ENCODE peak calls at places on chromosomes 6 and 20, in four cellular contexts. G, Z, H and I are unnamed samples.

GRCh38 chr6:135680964-135681913 is 170.3 kb upstream of the PDE7B start:
- DNase-seq in H (no peak), G (no peak), Z (no peak), I (no peak)

GRCh38 chr6:151842816-151843215 is 35.3 kb downstream of the ESR1 start:
- DNase-seq in Z (no peak), H (no peak), G (no peak), I (no peak)

GRCh38 chr6:13508711-13509705 is 21.6 kb upstream of the GFOD1 start:
- DNase-seq in Z (no peak), H (peak; percentile 87), G (no peak), I (no peak)

GRCh38 chr6:134299236-134299635 is 18.7 kb downstream of the SGK1 start:
- DNase-seq in Z (no peak), H (peak; percentile 90), G (no peak), I (no peak)

GRCh38 chr6:131955876-131956275 is 4.7 kb upstream of the CCN2 start:
- DNase-seq in H (no peak), G (no peak), Z (no peak), I (no peak)

GRCh38 chr20:4812641-4813075 is 90.9 kb downstream of the PRND start:
- DNase-seq in Z (peak; percentile 69), H (no peak), G (no peak), I (no peak)

GRCh38 chr6:21598662-21599061 is 5.1 kb downstream of the SOX4 start:
- DNase-seq in Z (no peak), G (no peak), H (peak; percentile 34), I (no peak)

GRCh38 chr6:129853996-129854711 is 7.0 kb downstream of the TMEM244 start:
- DNase-seq in Z (no peak), G (no peak), H (peak; percentile 54), I (no peak)

GRCh38 chr20:51661609-51662178 is 106.5 kb downstream of the ATP9A start:
- DNase-seq in G (no peak), Z (no peak), H (peak; percentile 28), I (no peak)

GRCh38 chr6:133466666-133467065 is 225.5 kb downstream of the EYA4 start:
- DNase-seq in Z (no peak), G (no peak), H (peak; percentile 12), I (no peak)

GRCh38 chr6:118551063-118551672 is 3.1 kb downstream of the PLN start:
- DNase-seq in H (peak; percentile 83), Z (no peak), G (peak; percentile 61), I (no peak)

GRCh38 chr6:169930799-169931198 is 179.4 kb downstream of the ERMARD start:
- DNase-seq in G (no peak), H (no peak), Z (no peak), I (no peak)

GRCh38 chr6:111664565-111665039 is 58.9 kb upstream of the TRAF3IP2 start:
- DNase-seq in Z (no peak), G (no peak), H (no peak), I (no peak)

GRCh38 chr6:11712760-11713159 is 65.8 kb downstream of the ADTRP start:
- DNase-seq in Z (no peak), G (no peak), H (peak; percentile 44), I (no peak)

GRCh38 chr6:30494275-30494990 is 5.1 kb downstream of the HLA-E start:
- DNase-seq in G (no peak), Z (no peak), H (no peak), I (no peak)

GRCh38 chr6:77136086-77136485 is 327.2 kb downstream of the HTR1B start:
- DNase-seq in H (no peak), G (no peak), Z (no peak), I (no peak)

GRCh38 chr20:38109657-38110524 is 55.2 kb downstream of the TGM2 start:
- DNase-seq in H (peak; percentile 96), G (no peak), Z (no peak), I (no peak)

GRCh38 chr20:4038047-4038459 is 22.7 kb upstream of the RNF24 start:
- DNase-seq in G (peak; percentile 82), H (peak; percentile 82), Z (peak; percentile 84), I (peak; percentile 87)

GRCh38 chr6:63941747-63942470 is 306.3 kb downstream of the PHF3 start:
- DNase-seq in Z (no peak), H (no peak), G (no peak), I (no peak)

GRCh38 chr6:128388380-128388779 is 132.0 kb downstream of the PTPRK start:
- DNase-seq in H (no peak), G (no peak), Z (no peak), I (no peak)

GRCh38 chr20:36266189-36266588 is 29.9 kb downstream of the AAR2 start:
- DNase-seq in G (no peak), Z (no peak), H (no peak), I (no peak)

GRCh38 chr6:28402197-28402596 is 2.6 kb upstream of the ZSCAN12 start:
- DNase-seq in Z (no peak), H (no peak), G (no peak), I (no peak)

GRCh38 chr6:74431873-74432272 is 735.9 kb downstream of the CD109 start:
- DNase-seq in G (no peak), Z (no peak), H (no peak), I (no peak)

GRCh38 chr6:56357616-56358373 is 110.4 kb upstream of the COL21A1 start:
- DNase-seq in Z (no peak), G (peak; percentile 56), H (no peak), I (no peak)

GRCh38 chr6:31582230-31582601 is at the start of gene LTB:
- DNase-seq in Z (no peak), G (no peak), H (no peak), I (no peak)

GRCh38 chr20:60935971-60936370 is 316.1 kb upstream of the CDH4 start:
- DNase-seq in Z (no peak), G (no peak), H (no peak), I (no peak)

GRCh38 chr20:49281059-49281912 is 3.4 kb upstream of the ZNFX1 start:
- DNase-seq in G (no peak), Z (no peak), H (peak; percentile 38), I (no peak)

DNA sequence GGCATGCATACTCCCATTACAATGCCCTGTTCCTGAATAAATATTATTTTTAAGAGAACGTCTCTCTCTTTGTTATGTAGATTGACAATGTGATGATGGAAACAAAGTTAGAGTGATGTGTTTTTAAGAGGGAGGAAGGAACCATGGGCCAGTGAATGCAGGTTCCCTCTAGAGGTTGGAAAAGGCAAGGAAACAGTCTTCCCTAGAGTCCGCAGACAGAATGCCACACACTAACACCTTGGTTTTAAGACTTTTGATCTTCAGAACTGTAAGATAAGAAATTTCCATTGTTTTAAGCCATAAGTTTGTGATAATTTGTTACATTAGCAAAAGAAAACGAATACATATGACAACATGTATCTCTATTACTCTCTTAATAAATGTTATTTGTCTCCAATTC is 4.7 kb upstream of the CENPW start:
- DNase-seq in G (no peak), H (no peak), Z (no peak), I (no peak)
- TF ChIP-seq CTCF in G (no peak), H (peak; percentile 7), Z (no peak), I (no peak)

DNA sequence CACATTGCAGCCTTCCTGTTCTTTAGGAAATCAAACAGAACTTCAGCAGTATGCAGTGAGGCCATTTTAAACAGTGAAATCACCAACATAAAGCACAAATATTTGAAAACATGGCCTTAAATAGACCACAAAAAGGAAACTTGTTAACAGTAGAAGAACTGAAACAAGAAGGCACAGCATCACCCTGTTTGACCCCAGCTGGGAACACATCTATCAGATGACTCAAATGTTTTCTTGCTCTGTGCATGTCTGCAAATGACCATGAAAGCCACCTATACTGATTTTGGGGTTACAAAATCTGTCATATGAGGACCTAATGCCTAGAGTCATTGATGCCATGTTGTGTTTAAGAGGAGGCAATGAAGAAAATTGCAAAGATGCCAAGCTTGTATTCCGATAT is 123.8 kb upstream of the ADGRF1 start:
- DNase-seq in Z (no peak), H (peak; percentile 64), G (peak; percentile 13), I (no peak)
- H3K27ac ChIP-seq in Z (no peak overlapping the region), H (no peak overlapping the region), G (no peak overlapping the region), I (no peak overlapping the region)

GRCh38 chr6:125791820-125792165 is 1.0 kb downstream of the NCOA7 start:
- DNase-seq in H (no peak), G (no peak), Z (no peak), I (no peak)
- TF ChIP-seq CTCF in H (no peak), G (no peak), Z (no peak), I (no peak)

DNA sequence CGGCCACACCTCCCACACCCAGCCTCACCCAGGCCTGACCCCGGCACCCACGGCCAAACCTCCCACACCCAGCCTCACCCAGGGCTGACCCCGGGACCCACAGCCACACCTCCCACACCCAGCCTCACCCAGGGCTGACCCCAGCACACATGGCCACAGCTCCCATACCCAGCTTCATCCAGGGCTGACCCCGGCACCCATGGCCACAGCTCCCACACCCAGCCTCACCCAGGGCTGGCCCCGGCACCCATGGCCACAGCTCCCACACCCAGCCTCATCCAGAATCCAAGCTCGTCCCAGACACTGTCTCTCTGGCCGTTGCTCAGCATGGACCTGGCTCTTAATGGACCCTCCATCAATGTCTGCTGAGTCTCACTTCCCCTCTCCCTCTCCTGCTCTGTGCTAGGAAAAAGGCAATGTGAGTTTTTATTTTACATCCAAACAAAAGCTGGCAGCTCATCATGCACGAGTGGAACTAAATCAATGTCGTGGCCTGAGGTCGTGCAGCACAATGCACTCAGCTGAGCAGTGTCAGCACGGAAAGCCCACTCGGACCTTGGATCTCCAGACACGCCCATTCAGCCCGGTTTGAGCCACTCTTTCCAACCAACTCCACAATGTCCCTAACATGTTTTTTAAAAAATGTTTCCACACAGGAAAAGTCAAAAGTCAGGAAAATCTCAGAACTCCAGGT is 36.0 kb downstream of the NINL start:
- DNase-seq in H (no peak), Z (no peak), G (no peak), I (no peak)
- H3K27ac ChIP-seq in H (no peak overlapping the region), Z (peak overlapping the region; percentile 8), G (no peak overlapping the region), I (no peak overlapping the region)

GRCh38 chr6:168658059-168658458 is 217.1 kb downstream of the SMOC2 start:
- DNase-seq in H (no peak), G (no peak), Z (no peak), I (no peak)
- TF ChIP-seq CTCF in H (no peak), G (no peak), Z (peak; percentile 14), I (no peak)

DNA sequence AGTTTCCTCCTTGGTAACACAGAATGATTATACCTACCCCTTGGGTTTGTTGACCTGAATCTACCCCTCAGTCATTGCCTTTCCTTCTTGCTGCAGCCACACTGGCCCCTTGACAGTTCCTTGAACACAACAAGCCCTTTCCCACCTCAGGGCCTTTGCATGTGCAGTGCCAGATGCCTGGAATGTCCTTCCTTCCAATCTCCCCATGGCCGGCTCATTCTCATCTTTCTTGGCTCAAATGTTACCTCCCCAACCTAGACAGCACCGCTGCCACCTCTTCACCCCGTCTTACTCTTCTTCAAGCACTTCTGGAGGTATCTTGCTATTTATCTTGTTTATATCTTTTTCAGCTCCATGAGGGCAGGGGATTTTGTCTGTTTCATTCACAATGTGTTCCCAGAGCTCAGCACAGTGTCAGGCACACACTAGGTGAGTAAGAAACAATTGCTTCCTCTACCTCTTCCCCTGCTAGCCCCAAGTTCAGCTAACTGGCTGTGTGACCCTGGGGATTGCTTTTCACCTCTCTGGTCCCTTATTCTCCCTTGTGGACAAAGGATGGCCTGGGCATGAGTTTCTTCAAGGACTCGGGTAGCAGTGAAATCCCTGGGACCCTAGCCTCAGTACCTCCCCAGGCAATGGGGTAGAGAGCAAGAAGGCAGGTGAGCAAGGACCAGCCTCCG is 121.5 kb downstream of the CEBPB start:
- DNase-seq in H (no peak), Z (no peak), G (no peak), I (no peak)
- H3K27ac ChIP-seq in H (peak overlapping the region; percentile 70), Z (peak overlapping the region; percentile 79), G (no peak overlapping the region), I (peak overlapping the region; percentile 53)

GRCh38 chr6:2416128-2416712 is 170.8 kb upstream of the GMDS start:
- DNase-seq in H (no peak), Z (no peak), G (no peak), I (no peak)
- TF ChIP-seq CTCF in H (no peak), Z (no peak), G (no peak), I (no peak)